ENCODE peak calls at places on chromosomes 5 and 9, in five cellular contexts. One of them, this sample, is unnamed.

GRCh38 chr5:76114192-76114795 is 31.1 kb downstream of the SV2C start:
- DNase-seq in Calu3: no peak
- DNase-seq in hypothalamus: no peak
- DNase-seq in M059J: no peak
- DNase-seq in NCI-H226: no peak
- DNase-seq in this sample: no peak

GRCh38 chr9:76366275-76366674 is 28.0 kb downstream of the RFK start:
- DNase-seq in Calu3: no peak
- DNase-seq in NCI-H226: no peak
- DNase-seq in hypothalamus: no peak
- DNase-seq in M059J: peak
- DNase-seq in this sample: no peak

GRCh38 chr9:119701651-119702050 is 332.4 kb upstream of the BRINP1 start:
- DNase-seq in hypothalamus: no peak
- DNase-seq in M059J: no peak
- DNase-seq in Calu3: no peak
- DNase-seq in NCI-H226: no peak
- DNase-seq in this sample: no peak

GRCh38 chr5:109739741-109740140 is 50.0 kb downstream of the MAN2A1 start:
- DNase-seq in M059J: peak
- DNase-seq in hypothalamus: no peak
- DNase-seq in Calu3: no peak
- DNase-seq in NCI-H226: peak
- DNase-seq in this sample: no peak

GRCh38 chr5:125372694-125373621 is 626.5 kb upstream of the ZNF608 start:
- DNase-seq in Calu3: no peak
- DNase-seq in NCI-H226: peak
- DNase-seq in hypothalamus: peak
- DNase-seq in M059J: peak
- DNase-seq in this sample: no peak

GRCh38 chr5:139644646-139645494 is 3.3 kb upstream of the CXXC5 start:
- DNase-seq in NCI-H226: peak
- DNase-seq in Calu3: peak
- DNase-seq in hypothalamus: no peak
- DNase-seq in M059J: no peak
- DNase-seq in this sample: no peak

GRCh38 chr5:15579193-15579990 is 79.4 kb downstream of the FBXL7 start:
- DNase-seq in M059J: no peak
- DNase-seq in hypothalamus: no peak
- DNase-seq in NCI-H226: no peak
- DNase-seq in Calu3: no peak
- DNase-seq in this sample: no peak

GRCh38 chr9:98045234-98046160 is 11.0 kb upstream of the NANS start:
- DNase-seq in M059J: no peak
- DNase-seq in Calu3: no peak
- DNase-seq in NCI-H226: no peak
- DNase-seq in hypothalamus: no peak
- DNase-seq in this sample: peak

GRCh38 chr5:111668713-111669112 is 88.3 kb downstream of the NREP start:
- DNase-seq in Calu3: no peak
- DNase-seq in hypothalamus: no peak
- DNase-seq in M059J: peak
- DNase-seq in NCI-H226: no peak
- DNase-seq in this sample: no peak

GRCh38 chr5:53194086-53194485 is 84.5 kb upstream of the MOCS2 start:
- DNase-seq in M059J: peak
- DNase-seq in NCI-H226: no peak
- DNase-seq in hypothalamus: no peak
- DNase-seq in Calu3: no peak
- DNase-seq in this sample: no peak

This sample was measured in GDM1.